ENCODE peak calls at places on chromosome 4, in six cellular contexts. One of them, this sample, is unnamed.

GRCh38 chr4:7960790-7961655 is 21.4 kb upstream of the AFAP1 start:
- DNase-seq in GM03348: peak; percentile 90
- DNase-seq in CD4-positive, alpha-beta memory T cell: peak; percentile 29
- DNase-seq in Calu3: peak; percentile 34
- DNase-seq in pancreas: no peak
- DNase-seq in right cardiac atrium: peak; percentile 33
- DNase-seq in this sample: no peak

GRCh38 chr4:92654084-92654483 is 350.3 kb downstream of the GRID2 start:
- DNase-seq in CD4-positive, alpha-beta memory T cell: no peak
- DNase-seq in GM03348: no peak
- DNase-seq in pancreas: no peak
- DNase-seq in right cardiac atrium: no peak
- DNase-seq in Calu3: no peak
- DNase-seq in this sample: no peak

GRCh38 chr4:8639777-8640720 is 47.5 kb downstream of the CPZ start:
- DNase-seq in GM03348: no peak
- DNase-seq in Calu3: no peak
- DNase-seq in right cardiac atrium: peak; percentile 21
- DNase-seq in CD4-positive, alpha-beta memory T cell: no peak
- DNase-seq in pancreas: no peak
- DNase-seq in this sample: no peak

GRCh38 chr4:98938386-98938785 is 9.5 kb upstream of the EIF4E start:
- DNase-seq in right cardiac atrium: no peak
- DNase-seq in GM03348: peak; percentile 62
- DNase-seq in Calu3: peak; percentile 8
- DNase-seq in CD4-positive, alpha-beta memory T cell: no peak
- DNase-seq in pancreas: no peak
- DNase-seq in this sample: no peak

GRCh38 chr4:150591284-150591874 is 9.4 kb downstream of the MAB21L2 start:
- DNase-seq in right cardiac atrium: no peak
- DNase-seq in GM03348: no peak
- DNase-seq in Calu3: no peak
- DNase-seq in CD4-positive, alpha-beta memory T cell: no peak
- DNase-seq in pancreas: no peak
- DNase-seq in this sample: no peak

GRCh38 chr4:47251363-47252135 is 212.0 kb downstream of the COMMD8 start:
- DNase-seq in GM03348: no peak
- DNase-seq in CD4-positive, alpha-beta memory T cell: no peak
- DNase-seq in pancreas: no peak
- DNase-seq in Calu3: no peak
- DNase-seq in right cardiac atrium: no peak
- DNase-seq in this sample: no peak

GRCh38 chr4:106708604-106708876 is 327.6 kb downstream of the DKK2 start:
- DNase-seq in right cardiac atrium: no peak
- DNase-seq in CD4-positive, alpha-beta memory T cell: no peak
- DNase-seq in GM03348: no peak
- DNase-seq in pancreas: no peak
- DNase-seq in Calu3: no peak
- DNase-seq in this sample: no peak

GRCh38 chr4:25663778-25664177 is 8.1 kb downstream of the SLC34A2 start:
- DNase-seq in right cardiac atrium: no peak
- DNase-seq in CD4-positive, alpha-beta memory T cell: no peak
- DNase-seq in GM03348: no peak
- DNase-seq in pancreas: no peak
- DNase-seq in Calu3: no peak
- DNase-seq in this sample: no peak

GRCh38 chr4:137819964-137820383 is 287.7 kb upstream of the PCDH18 start:
- DNase-seq in Calu3: peak; percentile 32
- DNase-seq in CD4-positive, alpha-beta memory T cell: no peak
- DNase-seq in pancreas: no peak
- DNase-seq in right cardiac atrium: no peak
- DNase-seq in GM03348: peak; percentile 50
- DNase-seq in this sample: no peak

GRCh38 chr4:41358626-41359025 is 101.9 kb downstream of the UCHL1 start:
- DNase-seq in GM03348: no peak
- DNase-seq in CD4-positive, alpha-beta memory T cell: no peak
- DNase-seq in pancreas: no peak
- DNase-seq in right cardiac atrium: peak; percentile 68
- DNase-seq in Calu3: no peak
- DNase-seq in this sample: peak; percentile 57

GRCh38 chr4:164212714-164213113 is 541.2 kb upstream of the SMIM31 start:
- DNase-seq in GM03348: no peak
- DNase-seq in right cardiac atrium: no peak
- DNase-seq in Calu3: no peak
- DNase-seq in pancreas: no peak
- DNase-seq in CD4-positive, alpha-beta memory T cell: no peak
- DNase-seq in this sample: no peak

GRCh38 chr4:58149404-58150085 is 1039.4 kb upstream of the IGFBP7 start:
- DNase-seq in CD4-positive, alpha-beta memory T cell: no peak
- DNase-seq in pancreas: no peak
- DNase-seq in Calu3: no peak
- DNase-seq in GM03348: no peak
- DNase-seq in right cardiac atrium: no peak
- DNase-seq in this sample: no peak

GRCh38 chr4:185412412-185412811 is 13.4 kb downstream of the UFSP2 start:
- DNase-seq in GM03348: no peak
- DNase-seq in right cardiac atrium: no peak
- DNase-seq in CD4-positive, alpha-beta memory T cell: no peak
- DNase-seq in pancreas: no peak
- DNase-seq in Calu3: no peak
- DNase-seq in this sample: no peak

GRCh38 chr4:48370260-48371134 is 29.2 kb downstream of the SLAIN2 start:
- DNase-seq in pancreas: no peak
- DNase-seq in GM03348: no peak
- DNase-seq in Calu3: no peak
- DNase-seq in right cardiac atrium: no peak
- DNase-seq in CD4-positive, alpha-beta memory T cell: no peak
- DNase-seq in this sample: no peak

GRCh38 chr4:37008199-37008598 is 236.3 kb upstream of the NWD2 start:
- DNase-seq in right cardiac atrium: no peak
- DNase-seq in CD4-positive, alpha-beta memory T cell: no peak
- DNase-seq in pancreas: no peak
- DNase-seq in Calu3: peak; percentile 49
- DNase-seq in GM03348: no peak
- DNase-seq in this sample: peak; percentile 32